ENCODE peak calls at places on chromosomes 3 and 15, in five cellular contexts. I, X, Z, W and D are unnamed samples.

GRCh38 chr3:184491011-184491576 is 70.5 kb upstream of the EPHB3 start:
- DNase-seq in I (no peak), X (no peak), Z (no peak), W (no peak), D (no peak)

GRCh38 chr15:39860200-39860599 is 59.9 kb downstream of the GPR176 start:
- DNase-seq in I (no peak), X (no peak), Z (no peak), W (no peak), D (no peak)

GRCh38 chr3:32160706-32161105 is 54.3 kb downstream of the GPD1L start:
- DNase-seq in I (no peak), X (no peak), Z (no peak), W (no peak), D (no peak)

GRCh38 chr3:156685752-156686151 is 11.4 kb downstream of the TIPARP start:
- DNase-seq in I (no peak), X (no peak), Z (no peak), W (no peak), D (no peak)

GRCh38 chr3:100496711-100497261 is 4.4 kb downstream of the TMEM45A start:
- DNase-seq in I (no peak), X (no peak), Z (peak; percentile 60), W (peak; percentile 32), D (no peak)

GRCh38 chr3:45154641-45155147 is 8.5 kb upstream of the CDCP1 start:
- DNase-seq in I (no peak), X (no peak), Z (peak; percentile 51), W (no peak), D (peak; percentile 44)

GRCh38 chr15:73767794-73768501 is 14.8 kb upstream of the INSYN1 start:
- DNase-seq in I (no peak), X (no peak), Z (no peak), W (no peak), D (no peak)

GRCh38 chr15:71659730-71660067 is 150.7 kb upstream of the NR2E3 start:
- DNase-seq in I (no peak), X (no peak), Z (no peak), W (no peak), D (no peak)

GRCh38 chr3:113910966-113911365 is 36.8 kb upstream of the ZDHHC23 start:
- DNase-seq in I (no peak), X (no peak), Z (peak; percentile 71), W (no peak), D (no peak)

GRCh38 chr3:159032311-159032710 is 230.5 kb downstream of the MFSD1 start:
- DNase-seq in I (no peak), X (no peak), Z (peak; percentile 73), W (no peak), D (no peak)

GRCh38 chr3:139230391-139230790 is 113.4 kb upstream of the MRPS22 start:
- DNase-seq in I (no peak), X (no peak), Z (peak; percentile 76), W (no peak), D (no peak)

GRCh38 chr3:28250999-28251398 is 9.6 kb downstream of the CMC1 start:
- DNase-seq in I (no peak), X (no peak), Z (peak; percentile 26), W (no peak), D (no peak)